ENCODE peak calls at places on chromosome 13, in seven cellular contexts. Q is heart right ventricle, A is mucosa of descending colon, X is lower lobe of right lung, E is fibroblast of lung, I is osteocyte, M is lower leg skin. T is an unnamed sample.

GRCh38 chr13:101382086-101382485 is 34.2 kb downstream of the NALCN start:
- DNase-seq in Q (no peak), A (no peak), X (no peak), E (no peak), I (no peak), M (no peak), T (no peak)

GRCh38 chr13:79295906-79296564 is 110.0 kb downstream of the RBM26 start:
- DNase-seq in Q (no peak), A (no peak), X (no peak), E (peak; percentile 7), I (no peak), M (no peak), T (no peak)

GRCh38 chr13:110629735-110630134 is 14.4 kb downstream of the NAXD start:
- DNase-seq in Q (no peak), A (no peak), X (no peak), E (peak; percentile 40), I (no peak), M (no peak), T (no peak)

GRCh38 chr13:42548731-42549554 is 25.0 kb upstream of the TNFSF11 start:
- DNase-seq in Q (no peak), A (peak; percentile 31), X (no peak), E (peak; percentile 25), I (no peak), M (peak; percentile 86), T (no peak)

GRCh38 chr13:48567521-48568331 is 34.8 kb upstream of the RCBTB2 start:
- DNase-seq in Q (no peak), A (no peak), X (no peak), E (no peak), I (no peak), M (no peak), T (no peak)

GRCh38 chr13:20053016-20053415 is 94.5 kb downstream of the ZMYM2 start:
- DNase-seq in Q (no peak), A (no peak), X (no peak), E (peak; percentile 35), I (no peak), M (no peak), T (no peak)

GRCh38 chr13:41568143-41568989 is 111.0 kb downstream of the RGCC start:
- DNase-seq in Q (no peak), A (no peak), X (no peak), E (no peak), I (no peak), M (no peak), T (no peak)

GRCh38 chr13:104008571-104009435 is 942.6 kb upstream of the SLC10A2 start:
- DNase-seq in Q (no peak), A (no peak), X (no peak), E (peak; percentile 94), I (no peak), M (no peak), T (peak; percentile 55)

GRCh38 chr13:89363144-89363543 is 1692.0 kb downstream of the SLITRK5 start:
- DNase-seq in Q (no peak), A (no peak), X (no peak), E (no peak), I (no peak), M (no peak), T (no peak)

GRCh38 chr13:112251930-112252585 is 124.1 kb upstream of the SPACA7 start:
- DNase-seq in Q (no peak), A (no peak), X (no peak), E (no peak), I (peak; percentile 70), M (peak; percentile 48), T (no peak)

GRCh38 chr13:33931397-33931987 is 113.5 kb downstream of the RFC3 start:
- DNase-seq in Q (no peak), A (no peak), X (no peak), E (peak; percentile 56), I (no peak), M (no peak), T (peak; percentile 42)

GRCh38 chr13:29956771-29957170 is 106.4 kb upstream of the UBL3 start:
- DNase-seq in Q (no peak), A (no peak), X (no peak), E (no peak), I (peak; percentile 38), M (no peak), T (no peak)

GRCh38 chr13:35917252-35917941 is 213.8 kb downstream of the DCLK1 start:
- DNase-seq in Q (no peak), A (no peak), X (no peak), E (peak; percentile 56), I (no peak), M (peak; percentile 78), T (no peak)

GRCh38 chr13:73883162-73883561 is 251.0 kb downstream of the KLF12 start:
- DNase-seq in Q (no peak), A (no peak), X (no peak), E (no peak), I (no peak), M (no peak), T (no peak)

GRCh38 chr13:97321616-97322321 is 99.6 kb downstream of the MBNL2 start:
- DNase-seq in Q (no peak), A (no peak), X (no peak), E (no peak), I (no peak), M (no peak), T (no peak)

GRCh38 chr13:97506511-97506910 is 72.5 kb downstream of the RAP2A start:
- DNase-seq in Q (no peak), A (no peak), X (no peak), E (no peak), I (no peak), M (no peak), T (peak; percentile 59)

GRCh38 chr13:41370736-41371135 is 59.7 kb downstream of the NAA16 start:
- DNase-seq in Q (no peak), A (no peak), X (no peak), E (no peak), I (no peak), M (no peak), T (peak; percentile 52)

GRCh38 chr13:42110410-42111155 is 62.1 kb downstream of the DGKH start:
- DNase-seq in Q (no peak), A (no peak), X (no peak), E (peak; percentile 70), I (no peak), M (no peak), T (peak; percentile 57)

GRCh38 chr13:59633290-59633689 is 530.4 kb downstream of the DIAPH3 start:
- DNase-seq in Q (no peak), A (no peak), X (no peak), E (no peak), I (no peak), M (no peak), T (no peak)

GRCh38 chr13:53499551-53499950 is 470.9 kb downstream of the OLFM4 start:
- DNase-seq in Q (no peak), A (no peak), X (no peak), E (no peak), I (no peak), M (no peak), T (no peak)

GRCh38 chr13:32334676-32335075 is 19.4 kb downstream of the BRCA2 start:
- DNase-seq in Q (no peak), A (no peak), X (no peak), E (no peak), I (no peak), M (no peak), T (no peak)

GRCh38 chr13:60790620-60791019 is 393.6 kb downstream of the TDRD3 start:
- DNase-seq in Q (no peak), A (no peak), X (no peak), E (no peak), I (no peak), M (no peak), T (no peak)

GRCh38 chr13:48715977-48716376 is 62.2 kb downstream of the CYSLTR2 start:
- DNase-seq in Q (no peak), A (no peak), X (no peak), E (no peak), I (no peak), M (no peak), T (no peak)

GRCh38 chr13:98874029-98874397 is 103.9 kb downstream of the DOCK9 start:
- DNase-seq in Q (no peak), A (no peak), X (no peak), E (peak; percentile 13), I (no peak), M (no peak), T (no peak)

GRCh38 chr13:112074139-112074710 is 7.3 kb downstream of the SOX1 start:
- DNase-seq in Q (no peak), A (no peak), X (no peak), E (no peak), I (no peak), M (peak; percentile 81), T (no peak)

GRCh38 chr13:114096811-114097503 is 35.5 kb downstream of the RASA3 start:
- DNase-seq in Q (no peak), A (peak; percentile 14), X (no peak), E (no peak), I (no peak), M (peak; percentile 73), T (no peak)

GRCh38 chr13:24866488-24866887 is 102.5 kb downstream of the RNF17 start:
- DNase-seq in Q (no peak), A (no peak), X (no peak), E (no peak), I (no peak), M (no peak), T (no peak)
- TF ChIP-seq CTCF in Q (no peak), A (no peak), X (no peak), E (no peak), I (no peak), M (no peak), T (no peak)

GRCh38 chr13:50974268-50974667 is 64.7 kb downstream of the RNASEH2B start:
- DNase-seq in Q (no peak), A (no peak), X (no peak), E (no peak), I (no peak), M (no peak), T (no peak)

DNA sequence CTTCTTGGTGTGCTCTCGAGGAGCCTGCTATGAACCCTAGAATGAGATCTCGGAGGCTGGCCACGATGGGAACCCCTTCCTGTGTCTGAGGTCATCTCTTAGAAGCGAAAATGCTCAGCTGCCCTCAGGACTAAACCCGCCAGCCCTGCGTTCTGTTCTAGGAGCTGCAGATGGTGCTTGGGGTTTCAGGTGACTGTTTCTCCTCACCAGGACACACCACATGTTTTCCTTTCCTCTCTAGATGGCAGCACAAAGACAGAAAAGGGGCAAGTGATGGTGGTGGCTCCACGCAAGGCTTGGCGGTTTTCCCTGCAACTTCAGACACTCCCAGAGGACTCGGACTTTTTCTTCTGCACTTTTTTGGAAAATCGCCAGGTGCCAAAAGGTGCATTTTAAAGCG is 60.1 kb downstream of the RNASEH2B start:
- DNase-seq in Q (no peak), A (no peak), X (no peak), E (peak; percentile 17), I (no peak), M (no peak), T (peak; percentile 4)
- TF ChIP-seq CTCF in Q (peak; percentile 34), A (no peak), X (no peak), E (no peak), I (no peak), M (no peak), T (no peak)

GRCh38 chr13:106533101-106533939 is 2.1 kb downstream of the EFNB2 start:
- DNase-seq in Q (peak; percentile 86), A (peak; percentile 92), X (peak; percentile 89), E (peak; percentile 81), I (peak; percentile 94), M (peak; percentile 94), T (peak; percentile 96)
- TF ChIP-seq CTCF in Q (peak; percentile 92), A (peak; percentile 61), X (peak; percentile 71), E (peak; percentile 22), I (peak; percentile 82), M (no peak), T (peak; percentile 34)

DNA sequence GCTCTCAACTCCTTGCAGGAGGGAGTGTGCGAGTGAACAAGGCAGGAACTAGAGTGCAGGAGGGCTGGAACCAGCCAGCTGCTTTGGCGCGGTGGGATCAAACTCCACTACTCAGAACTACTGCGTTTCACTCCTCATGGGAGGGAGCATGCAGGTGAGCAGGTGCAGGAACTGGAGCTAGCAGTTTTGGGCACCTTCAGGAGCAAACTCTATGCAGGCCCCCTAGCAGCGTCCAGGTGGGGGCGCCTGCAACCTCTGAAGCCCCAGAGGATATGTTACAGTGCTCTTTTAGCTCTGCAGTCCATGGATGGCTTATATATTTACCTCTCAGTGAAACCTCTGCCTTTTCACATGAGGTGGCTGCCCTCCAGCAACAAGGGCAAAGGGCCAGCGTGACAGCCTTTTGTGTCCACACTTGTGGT is 1303.4 kb downstream of the PCDH9 start:
- DNase-seq in Q (peak; percentile 52), A (peak; percentile 41), X (no peak), E (no peak), I (no peak), M (no peak), T (peak; percentile 33)
- TF ChIP-seq CTCF in Q (peak; percentile 53), A (no peak), X (peak; percentile 28), E (peak; percentile 5), I (peak; percentile 18), M (no peak), T (peak; percentile 11)